ENCODE peak calls at places on chromosomes 7 and 10, in five cellular contexts. I is astrocyte, H is neuronal stem cell, G is H1, X is mesendoderm. O is an unnamed sample.

GRCh38 chr10:124007102-124007772 is 86.2 kb downstream of the CHST15 start:
- DNase-seq in I (no peak), H (no peak), G (no peak), X (no peak), O (no peak)

GRCh38 chr7:47956220-47956619 is 8.0 kb upstream of the PKD1L1 start:
- DNase-seq in I (no peak), H (no peak), G (no peak), X (peak), O (no peak)

GRCh38 chr10:44028384-44029137 is 356.3 kb downstream of the CXCL12 start:
- DNase-seq in I (no peak), H (no peak), G (no peak), X (no peak), O (no peak)

GRCh38 chr7:81488210-81488609 is 281.6 kb downstream of the HGF start:
- DNase-seq in I (no peak), H (no peak), G (no peak), X (no peak), O (no peak)

GRCh38 chr7:75937958-75938786 is 23.2 kb downstream of the POR start:
- DNase-seq in I (peak), H (no peak), G (no peak), X (peak), O (no peak)

GRCh38 chr7:7321681-7322080 is 139.3 kb downstream of the C1GALT1 start:
- DNase-seq in I (no peak), H (no peak), G (no peak), X (no peak), O (no peak)

GRCh38 chr7:108012499-108013430 is 9.8 kb upstream of the LAMB1 start:
- DNase-seq in I (peak), H (no peak), G (no peak), X (no peak), O (no peak)

GRCh38 chr7:98464558-98464940 is 63.7 kb upstream of the BAIAP2L1 start:
- DNase-seq in I (no peak), H (no peak), G (no peak), X (no peak), O (no peak)

GRCh38 chr10:87928996-87929395 is 65.6 kb downstream of the PTEN start:
- DNase-seq in I (no peak), H (no peak), G (no peak), X (no peak), O (no peak)

GRCh38 chr7:94176694-94177200 is 172.6 kb upstream of the BET1 start:
- DNase-seq in I (no peak), H (no peak), G (no peak), X (no peak), O (no peak)

GRCh38 chr10:128245026-128245425 is 118.8 kb upstream of the MKI67 start:
- DNase-seq in I (no peak), H (no peak), G (no peak), X (no peak), O (no peak)

GRCh38 chr7:1943933-1944618 is 274.0 kb downstream of the ELFN1 start:
- DNase-seq in I (no peak), H (no peak), G (no peak), X (no peak), O (peak)

GRCh38 chr7:85770332-85770731 is 583.5 kb upstream of the SEMA3D start:
- DNase-seq in I (no peak), H (no peak), G (no peak), X (no peak), O (no peak)

GRCh38 chr10:112532053-112532658 is 85.1 kb downstream of the VTI1A start:
- DNase-seq in I (no peak), H (no peak), G (no peak), X (no peak), O (no peak)

GRCh38 chr10:95208702-95209391 is 14.8 kb downstream of the ACSM6 start:
- DNase-seq in I (no peak), H (no peak), G (no peak), X (peak), O (no peak)

GRCh38 chr10:93566435-93567276 is at the start of gene FFAR4:
- DNase-seq in I (no peak), H (no peak), G (no peak), X (peak), O (no peak)

GRCh38 chr10:126972622-126973414 is 67.6 kb downstream of the DOCK1 start:
- DNase-seq in I (peak), H (no peak), G (no peak), X (peak), O (no peak)

GRCh38 chr7:124130-124949 is 68.0 kb upstream of the FAM20C start:
- DNase-seq in I (no peak), H (no peak), G (no peak), X (no peak), O (no peak)

GRCh38 chr7:102942883-102943261 is 30.1 kb downstream of the LRRC17 start:
- DNase-seq in I (no peak), H (no peak), G (no peak), X (no peak), O (no peak)

GRCh38 chr7:69967152-69967591 is 368.9 kb downstream of the AUTS2 start:
- DNase-seq in I (peak), H (no peak), G (no peak), X (peak), O (no peak)

GRCh38 chr7:93043393-93043985 is 74.3 kb downstream of the SAMD9 start:
- DNase-seq in I (peak), H (peak), G (no peak), X (peak), O (no peak)

GRCh38 chr7:131235489-131236317 is 92.0 kb upstream of the MKLN1 start:
- DNase-seq in I (peak), H (no peak), G (no peak), X (peak), O (no peak)

GRCh38 chr10:66222462-66223046 is 703.3 kb upstream of the LRRTM3 start:
- DNase-seq in I (no peak), H (no peak), G (no peak), X (no peak), O (no peak)

GRCh38 chr10:19689231-19689630 is 127.0 kb upstream of the PLXDC2 start:
- DNase-seq in I (no peak), H (no peak), G (no peak), X (no peak), O (no peak)

GRCh38 chr10:70132098-70133029 is at the start of gene AIFM2:
- DNase-seq in I (peak), H (peak), G (no peak), X (peak), O (peak)

GRCh38 chr10:119680050-119680449 is 28.9 kb downstream of the BAG3 start:
- DNase-seq in I (peak), H (no peak), G (no peak), X (no peak), O (no peak)

GRCh38 chr10:89373916-89374711 is 3.7 kb upstream of the IFIT1B start:
- DNase-seq in I (peak), H (no peak), G (no peak), X (no peak), O (no peak)

GRCh38 chr7:117960351-117960750 is 87.1 kb upstream of the CTTNBP2 start:
- DNase-seq in I (no peak), H (no peak), G (no peak), X (peak), O (no peak)

GRCh38 chr10:9239298-9239697 is 1184.8 kb downstream of the GATA3 start:
- DNase-seq in I (peak), H (no peak), G (no peak), X (peak), O (no peak)

GRCh38 chr7:30898411-30898810 is 13.2 kb upstream of the AQP1 start:
- DNase-seq in I (no peak), H (no peak), G (no peak), X (no peak), O (no peak)

GRCh38 chr10:63675171-63675570 is 154.0 kb downstream of the REEP3 start:
- DNase-seq in I (peak), H (no peak), G (no peak), X (no peak), O (no peak)

GRCh38 chr7:1531263-1531978 is 919 bp downstream of the MAFK start:
- DNase-seq in I (no peak), H (no peak), G (no peak), X (no peak), O (no peak)

GRCh38 chr10:124830445-124830844 is 28.8 kb downstream of the ABRAXAS2 start:
- DNase-seq in I (no peak), H (no peak), G (no peak), X (no peak), O (no peak)

GRCh38 chr7:26910221-26910620 is 45.8 kb upstream of the SKAP2 start:
- DNase-seq in I (peak), H (no peak), G (peak), X (peak), O (peak)

DNA sequence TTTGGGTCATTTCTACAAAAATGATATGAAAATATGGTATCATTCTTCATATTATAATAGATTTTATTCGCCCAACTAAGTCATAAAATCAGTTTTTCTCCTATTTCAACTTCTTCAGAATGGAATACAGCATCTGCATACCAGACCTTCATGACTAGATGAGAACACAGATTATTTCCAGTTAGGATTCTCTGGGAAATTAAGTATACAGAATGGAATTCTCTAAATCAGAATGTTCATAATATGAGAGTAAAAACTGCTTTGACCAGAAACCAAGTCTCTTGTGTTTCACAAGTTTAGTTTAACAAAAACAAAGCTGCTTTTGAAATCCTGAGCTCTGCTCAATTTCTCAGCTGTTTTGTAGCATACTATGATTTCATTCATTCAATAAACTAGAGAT is 160.3 kb upstream of the SEMA3A start:
- DNase-seq in I (no peak), H (no peak), G (no peak), X (no peak), O (no peak)
- H3K9ac ChIP-seq in I (no peak), H (no peak), G (no peak), X (no peak), O (no peak)

GRCh38 chr10:24718031-24718855 is 5.4 kb downstream of the ARHGAP21 start:
- DNase-seq in I (peak), H (no peak), G (no peak), X (no peak), O (no peak)

GRCh38 chr10:24722676-24723385 is 856 bp downstream of the ARHGAP21 start:
- DNase-seq in I (no peak), H (peak), G (no peak), X (peak), O (no peak)

GRCh38 chr10:24722131-24722675 is 1.5 kb downstream of the ARHGAP21 start:
- DNase-seq in I (no peak), H (no peak), G (no peak), X (peak), O (no peak)

GRCh38 chr10:24721254-24722106 is 2.2 kb downstream of the ARHGAP21 start:
- DNase-seq in I (no peak), H (no peak), G (no peak), X (peak), O (no peak)

DNA sequence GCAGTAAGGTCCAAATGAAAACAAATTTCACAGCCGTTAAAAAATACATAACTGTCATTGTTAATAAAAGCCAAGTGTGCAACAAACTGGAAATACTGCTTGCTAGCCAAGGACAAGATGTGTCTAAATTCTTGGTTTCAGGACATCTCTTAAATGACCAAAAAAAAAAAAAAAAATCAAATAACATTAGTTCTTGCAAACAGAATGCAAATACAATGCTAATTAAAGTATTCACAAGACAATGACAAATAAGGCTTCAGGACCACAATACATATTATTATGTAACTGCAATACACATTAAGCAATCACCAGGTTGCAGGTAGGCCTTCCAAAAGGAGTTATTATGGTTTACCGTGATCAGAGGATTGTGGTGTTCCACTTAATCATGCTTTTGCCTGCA is 3.6 kb downstream of the ARHGAP21 start:
- DNase-seq in I (no peak), H (no peak), G (no peak), X (no peak), O (no peak)
- H3K9ac ChIP-seq in I (peak), H (no peak), G (no peak), X (peak), O (no peak)

GRCh38 chr10:77289790-77290189 is 347.8 kb downstream of the KCNMA1 start:
- DNase-seq in I (no peak), H (no peak), G (no peak), X (peak), O (no peak)

GRCh38 chr10:77289027-77289501 is 348.5 kb downstream of the KCNMA1 start:
- DNase-seq in I (no peak), H (no peak), G (no peak), X (peak), O (no peak)

GRCh38 chr10:77293785-77294184 is 343.8 kb downstream of the KCNMA1 start:
- DNase-seq in I (no peak), H (no peak), G (no peak), X (no peak), O (no peak)

GRCh38 chr10:77290528-77291155 is 347.0 kb downstream of the KCNMA1 start:
- DNase-seq in I (peak), H (no peak), G (no peak), X (peak), O (no peak)

GRCh38 chr10:77291596-77292505 is 345.8 kb downstream of the KCNMA1 start:
- DNase-seq in I (no peak), H (no peak), G (no peak), X (peak), O (no peak)
- H3K9ac ChIP-seq in I (peak), H (no peak), G (no peak), X (no peak), O (no peak)

DNA sequence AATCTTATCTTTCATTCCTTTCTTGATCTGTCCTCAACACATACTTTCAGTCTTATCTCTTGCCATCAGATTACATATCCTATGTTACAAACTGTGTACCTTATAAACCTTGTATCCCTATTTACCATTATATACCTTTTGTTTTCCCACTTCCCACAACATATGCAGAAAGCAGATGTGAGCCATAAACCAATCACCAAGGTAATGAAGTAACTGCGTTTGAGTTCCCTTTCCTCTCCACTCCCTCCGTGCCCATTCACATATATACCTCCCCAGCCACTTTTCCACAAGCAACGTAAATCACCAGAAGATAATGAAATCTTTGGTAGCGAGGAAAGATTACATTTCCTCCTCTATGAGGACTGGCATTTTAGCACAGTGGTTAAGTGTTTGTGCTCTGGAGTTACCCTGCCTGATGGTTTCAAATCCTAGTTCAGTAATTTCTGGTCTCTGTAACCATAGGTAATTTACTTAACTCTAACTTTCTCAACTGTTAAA is 55.5 kb upstream of the PHF14 start:
- DNase-seq in I (no peak), H (no peak), G (no peak), X (no peak), O (no peak)
- H3K9ac ChIP-seq in I (no peak), H (no peak), G (no peak), X (no peak), O (no peak)

DNA sequence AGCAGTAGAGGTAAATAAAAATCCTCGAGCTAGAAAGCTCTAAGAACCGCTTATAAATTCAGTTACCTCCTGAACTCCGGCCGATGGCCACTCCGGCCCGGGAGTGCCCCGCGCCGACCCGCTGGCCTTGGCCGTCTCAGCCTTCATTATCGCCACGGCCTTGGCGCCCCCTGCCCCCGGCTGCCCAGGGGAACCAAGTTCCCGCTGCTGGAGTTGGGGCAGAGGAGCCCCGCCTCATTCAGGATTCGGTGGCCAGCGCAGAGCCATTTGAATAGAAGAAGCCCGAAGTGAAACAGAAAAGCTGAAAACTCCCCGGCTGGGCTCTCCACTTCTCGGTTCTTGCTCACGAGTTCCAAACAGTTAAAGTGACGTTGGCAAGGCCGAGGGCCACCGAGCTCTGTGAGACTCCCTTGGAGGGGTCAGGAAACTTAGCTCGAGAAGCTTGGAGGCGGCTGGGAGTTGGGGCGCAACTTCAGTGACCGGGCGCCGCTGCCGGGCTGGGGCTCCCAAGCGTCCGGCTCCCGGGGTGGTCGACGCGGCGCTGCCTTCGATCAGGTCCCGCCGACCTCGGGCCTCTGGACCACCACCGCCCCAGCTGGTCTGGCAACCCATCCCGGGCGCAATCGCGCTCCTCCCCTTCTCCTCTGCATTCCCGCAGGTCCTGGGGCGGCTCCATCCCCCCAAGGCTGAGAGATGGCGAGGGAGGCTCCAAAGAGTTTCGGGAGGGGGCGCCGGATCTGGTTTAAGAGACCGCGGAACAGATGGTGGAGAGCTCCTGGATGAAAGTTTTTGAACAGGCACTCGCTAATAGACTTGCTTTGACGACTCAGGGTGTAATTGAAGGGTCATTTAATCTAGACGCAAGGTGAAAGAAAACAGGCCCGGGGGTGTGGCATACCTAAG is 5.8 kb upstream of the FEZF1 start:
- DNase-seq in I (no peak), H (peak), G (no peak), X (peak), O (no peak)
- H3K9ac ChIP-seq in I (peak), H (peak), G (peak), X (peak), O (no peak)

GRCh38 chr7:150341263-150342118 is at the start of gene RARRES2:
- DNase-seq in I (no peak), H (no peak), G (no peak), X (peak), O (no peak)
- H3K9ac ChIP-seq in I (no peak), H (peak), G (peak), X (peak), O (peak)

DNA sequence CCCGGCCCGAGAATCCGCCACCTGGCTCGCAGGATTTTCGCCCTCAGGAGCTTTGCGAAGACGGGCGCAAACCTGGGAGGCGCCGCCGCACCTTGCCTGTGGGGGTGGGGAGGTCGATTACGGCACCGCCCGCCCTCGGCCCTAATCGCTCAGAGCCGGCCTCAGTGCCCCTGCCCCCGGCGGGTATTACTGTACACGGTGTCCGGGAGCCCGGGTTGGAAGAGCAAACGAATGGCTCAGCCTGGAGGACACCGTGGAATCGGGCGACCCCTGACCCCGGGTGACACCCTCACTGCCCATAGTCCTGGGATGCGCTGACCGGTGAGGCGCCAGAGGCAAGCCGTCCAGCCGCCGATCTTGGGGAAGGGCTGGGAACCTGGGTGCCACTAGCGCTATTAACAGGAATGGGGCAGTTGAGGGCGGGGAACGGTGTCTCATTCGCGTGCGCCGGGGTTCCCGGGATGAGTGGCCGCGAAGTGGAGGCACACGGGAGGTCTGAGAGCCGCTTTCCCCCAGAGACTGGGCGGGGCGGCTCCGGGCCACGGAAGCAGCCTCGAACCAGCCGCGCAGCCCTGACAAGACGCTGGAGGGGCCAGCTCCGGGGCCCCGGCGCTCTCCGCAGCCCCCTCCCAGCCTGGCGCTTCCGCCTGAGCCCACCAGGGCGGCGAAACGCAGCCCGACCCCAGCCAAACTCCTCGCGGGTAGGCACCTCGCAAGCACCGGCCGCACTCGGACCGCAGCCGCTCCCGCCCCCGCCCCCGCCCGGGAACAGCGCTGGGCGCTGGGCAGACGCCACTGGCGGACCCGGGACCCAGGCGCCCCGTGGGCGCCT is 167.5 kb downstream of the NRF1 start:
- DNase-seq in I (no peak), H (no peak), G (no peak), X (no peak), O (no peak)
- H3K9ac ChIP-seq in I (no peak), H (peak), G (no peak), X (peak), O (peak)

O was measured in NT2/D1.